ENCODE peak calls at places on chromosomes 3 and 15, in nine cellular contexts. O is GM04504, Y is Peyer's patch, B is HL-60, G is choroid plexus epithelial cell, C is SK-N-MC, Q is OCI-LY7, S is left lung, T is fibroblast of mammary gland. H is an unnamed sample.
A peak's percentile ranks its signal among the peaks of the same experiment; 100 is the strongest.

GRCh38 chr3:55658297-55659022 is 171.4 kb upstream of the WNT5A start:
- DNase-seq in B (no peak), C (no peak), Y (no peak), G (no peak), O (no peak), S (no peak), T (no peak), Q (peak; percentile 65), H (no peak)

GRCh38 chr15:79053894-79054293 is 36.7 kb downstream of the RASGRF1 start:
- DNase-seq in O (no peak), G (no peak), C (no peak), T (no peak), Y (no peak), S (no peak), Q (no peak), B (no peak), H (no peak)

GRCh38 chr3:20798666-20799065 is 612.7 kb upstream of the SGO1 start:
- DNase-seq in B (no peak), O (no peak), G (no peak), S (no peak), T (no peak), Y (no peak), Q (no peak), C (no peak), H (no peak)

GRCh38 chr15:32029862-32030781 is at the start of gene CHRNA7:
- DNase-seq in S (peak; percentile 47), C (no peak), B (peak; percentile 25), Q (peak; percentile 19), O (no peak), T (peak; percentile 10), Y (peak; percentile 75), G (peak; percentile 4), H (peak; percentile 86)

GRCh38 chr15:79988448-79989117 is 17.6 kb upstream of the BCL2A1 start:
- DNase-seq in B (no peak), G (no peak), Y (peak; percentile 43), S (no peak), Q (no peak), O (no peak), C (no peak), T (no peak), H (no peak)

GRCh38 chr3:190094201-190094718 is 26.4 kb downstream of the P3H2 start:
- DNase-seq in Y (no peak), G (peak; percentile 71), T (peak; percentile 36), C (no peak), O (no peak), S (no peak), B (no peak), Q (no peak), H (no peak)

GRCh38 chr3:143201870-143202269 is 82.3 kb downstream of the CHST2 start:
- DNase-seq in G (no peak), T (no peak), C (no peak), Q (no peak), Y (no peak), B (no peak), S (no peak), O (no peak), H (no peak)

GRCh38 chr3:23748398-23749110 is 57.2 kb upstream of the UBE2E1 start:
- DNase-seq in O (no peak), Y (no peak), G (peak; percentile 77), S (no peak), B (peak; percentile 94), C (peak; percentile 35), Q (no peak), T (peak; percentile 74), H (no peak)

GRCh38 chr3:146125946-146126345 is 35.0 kb downstream of the PLOD2 start:
- DNase-seq in T (peak; percentile 97), Y (no peak), Q (no peak), B (no peak), S (no peak), O (peak; percentile 72), G (peak; percentile 98), C (no peak), H (no peak)

GRCh38 chr3:168047190-168047795 is 48.4 kb downstream of the GOLIM4 start:
- DNase-seq in T (peak; percentile 88), B (peak; percentile 28), O (peak; percentile 64), G (peak; percentile 92), Y (no peak), C (peak; percentile 83), S (no peak), Q (peak; percentile 89), H (no peak)

GRCh38 chr3:15858547-15859506 is 61.0 kb upstream of the ANKRD28 start:
- DNase-seq in G (peak; percentile 17), Q (peak; percentile 91), O (no peak), B (peak; percentile 29), Y (peak; percentile 90), C (no peak), T (peak; percentile 7), S (peak; percentile 77), H (peak; percentile 91)

GRCh38 chr3:195154111-195154791 is 116.7 kb downstream of the XXYLT1 start:
- DNase-seq in G (peak; percentile 73), S (no peak), T (peak; percentile 46), O (peak; percentile 65), B (no peak), Q (no peak), C (peak; percentile 45), Y (no peak), H (no peak)

GRCh38 chr3:167091186-167091585 is 288.9 kb downstream of the ZBBX start:
- DNase-seq in C (no peak), S (no peak), Y (no peak), B (no peak), G (no peak), O (no peak), Q (no peak), T (peak; percentile 10), H (no peak)

GRCh38 chr3:120563356-120564022 is 32.6 kb upstream of the NDUFB4 start:
- DNase-seq in Q (no peak), Y (no peak), G (no peak), O (no peak), B (no peak), S (no peak), C (no peak), T (no peak), H (no peak)

GRCh38 chr3:77655421-77655820 is 615.5 kb downstream of the ROBO2 start:
- DNase-seq in T (no peak), G (peak; percentile 4), S (no peak), Q (no peak), B (no peak), O (no peak), C (no peak), Y (no peak), H (no peak)

GRCh38 chr3:133886031-133886722 is 9.5 kb downstream of the RAB6B start:
- DNase-seq in G (no peak), Q (no peak), O (no peak), S (no peak), B (no peak), C (no peak), Y (peak; percentile 23), T (no peak), H (peak; percentile 40)

GRCh38 chr15:81492303-81492702 is 118.3 kb upstream of the TMC3 start:
- DNase-seq in T (peak; percentile 56), Q (no peak), S (no peak), C (no peak), O (peak; percentile 4), B (no peak), G (no peak), Y (no peak), H (no peak)

GRCh38 chr3:100730524-100730923 is 21.2 kb downstream of the TFG start:
- DNase-seq in G (no peak), S (no peak), T (no peak), C (no peak), B (no peak), O (no peak), Y (no peak), Q (no peak), H (no peak)

GRCh38 chr3:106302451-106303221 is 433.8 kb upstream of the CBLB start:
- DNase-seq in O (no peak), G (no peak), S (no peak), C (no peak), Q (peak; percentile 84), Y (no peak), T (no peak), B (no peak), H (no peak)

GRCh38 chr3:177960014-177960413 is 576.2 kb upstream of the KCNMB2 start:
- DNase-seq in G (peak; percentile 77), Q (no peak), B (no peak), O (no peak), Y (no peak), C (no peak), S (no peak), T (peak; percentile 92), H (no peak)

GRCh38 chr15:68637755-68638405 is 59.1 kb downstream of the CORO2B start:
- DNase-seq in C (no peak), Q (no peak), G (peak; percentile 28), Y (peak; percentile 58), O (no peak), T (peak; percentile 81), B (no peak), S (no peak), H (no peak)

GRCh38 chr3:10160346-10160745 is 4.4 kb upstream of the IRAK2 start:
- DNase-seq in Y (no peak), G (no peak), O (no peak), C (peak; percentile 22), T (peak; percentile 89), Q (no peak), B (no peak), S (no peak), H (no peak)

GRCh38 chr15:49313650-49314049 is 109.4 kb upstream of the FGF7 start:
- DNase-seq in Y (no peak), S (no peak), B (no peak), C (no peak), G (peak; percentile 87), O (peak; percentile 61), T (peak; percentile 89), Q (no peak), H (no peak)

GRCh38 chr3:122824465-122825379 is 29.9 kb downstream of the SLC49A4 start:
- DNase-seq in O (peak; percentile 18), T (peak; percentile 55), Q (no peak), S (no peak), Y (no peak), C (no peak), B (no peak), G (peak; percentile 6), H (no peak)

GRCh38 chr3:159026510-159026909 is 224.7 kb downstream of the MFSD1 start:
- DNase-seq in Y (no peak), S (no peak), B (no peak), G (no peak), T (no peak), Q (no peak), C (no peak), O (no peak), H (no peak)

GRCh38 chr3:54357307-54357706 is 235.0 kb downstream of the CACNA2D3 start:
- DNase-seq in B (no peak), S (no peak), Y (no peak), Q (no peak), G (no peak), C (no peak), T (peak; percentile 2), O (no peak), H (no peak)

GRCh38 chr3:10926831-10927521 is 65.6 kb upstream of the SLC6A1 start:
- DNase-seq in T (peak; percentile 4), B (no peak), Q (no peak), O (no peak), S (no peak), C (no peak), G (no peak), Y (no peak), H (no peak)

GRCh38 chr15:90435652-90436337 is 47.8 kb downstream of the IQGAP1 start:
- DNase-seq in S (no peak), Q (no peak), B (no peak), Y (no peak), G (no peak), O (no peak), C (no peak), T (no peak), H (no peak)

GRCh38 chr3:11651900-11652299 is 8.2 kb upstream of the VGLL4 start:
- DNase-seq in Q (peak; percentile 56), S (no peak), B (no peak), G (peak; percentile 75), T (peak; percentile 59), Y (no peak), C (no peak), O (no peak), H (no peak)

GRCh38 chr3:81433675-81434074 is 327.8 kb downstream of the GBE1 start:
- DNase-seq in B (no peak), T (no peak), S (no peak), C (no peak), Y (no peak), Q (no peak), G (no peak), O (no peak), H (no peak)

GRCh38 chr15:99230867-99231266 is 18.5 kb downstream of the TTC23 start:
- DNase-seq in Y (no peak), T (no peak), G (no peak), B (no peak), O (no peak), Q (no peak), S (no peak), C (no peak), H (no peak)